ENCODE peak calls at places on chromosome 19, in nine cellular contexts. One of them, this sample, is unnamed.

GRCh38 chr19:51824603-51825002 is 29.6 kb downstream of the FPR3 start:
- DNase-seq in breast epithelium: no peak
- DNase-seq in prostate gland: no peak
- DNase-seq in GM12891: no peak
- DNase-seq in GM12892: no peak
- DNase-seq in stomach: no peak
- DNase-seq in sigmoid colon: no peak
- DNase-seq in GM23338: no peak
- DNase-seq in HCT116: no peak
- DNase-seq in this sample: no peak

GRCh38 chr19:36245210-36246005 is 30.5 kb downstream of the ZNF146 start:
- DNase-seq in breast epithelium: no peak
- DNase-seq in prostate gland: no peak
- DNase-seq in GM12891: no peak
- DNase-seq in GM12892: no peak
- DNase-seq in stomach: no peak
- DNase-seq in sigmoid colon: no peak
- DNase-seq in GM23338: peak; percentile 97
- DNase-seq in HCT116: no peak
- DNase-seq in this sample: no peak

GRCh38 chr19:5804516-5805464 is at the start of gene NRTN:
- DNase-seq in breast epithelium: no peak
- DNase-seq in prostate gland: no peak
- DNase-seq in GM12891: peak; percentile 68
- DNase-seq in GM12892: peak; percentile 70
- DNase-seq in stomach: peak; percentile 69
- DNase-seq in sigmoid colon: peak; percentile 71
- DNase-seq in GM23338: peak; percentile 75
- DNase-seq in HCT116: no peak
- DNase-seq in this sample: peak; percentile 67

GRCh38 chr19:10219678-10220077 is 11.5 kb downstream of the S1PR2 start:
- DNase-seq in breast epithelium: no peak
- DNase-seq in prostate gland: no peak
- DNase-seq in GM12891: no peak
- DNase-seq in GM12892: peak; percentile 48
- DNase-seq in stomach: no peak
- DNase-seq in sigmoid colon: no peak
- DNase-seq in GM23338: peak; percentile 87
- DNase-seq in HCT116: no peak
- DNase-seq in this sample: no peak

GRCh38 chr19:46718157-46718933 is 1.4 kb upstream of the PRKD2 start:
- DNase-seq in breast epithelium: no peak
- DNase-seq in prostate gland: no peak
- DNase-seq in GM12891: peak; percentile 68
- DNase-seq in GM12892: peak; percentile 71
- DNase-seq in stomach: peak; percentile 45
- DNase-seq in sigmoid colon: no peak
- DNase-seq in GM23338: peak; percentile 73
- DNase-seq in HCT116: no peak
- DNase-seq in this sample: peak; percentile 76

GRCh38 chr19:50794074-50794777 is 4.0 kb downstream of the ACP4 start:
- DNase-seq in breast epithelium: no peak
- DNase-seq in prostate gland: peak; percentile 31
- DNase-seq in GM12891: peak; percentile 69
- DNase-seq in GM12892: peak; percentile 63
- DNase-seq in stomach: no peak
- DNase-seq in sigmoid colon: no peak
- DNase-seq in GM23338: no peak
- DNase-seq in HCT116: no peak
- DNase-seq in this sample: peak; percentile 38

GRCh38 chr19:19167612-19168011 is 2.5 kb downstream of the MEF2B start:
- DNase-seq in breast epithelium: no peak
- DNase-seq in prostate gland: no peak
- DNase-seq in GM12891: no peak
- DNase-seq in GM12892: no peak
- DNase-seq in stomach: no peak
- DNase-seq in sigmoid colon: no peak
- DNase-seq in GM23338: no peak
- DNase-seq in HCT116: no peak
- DNase-seq in this sample: no peak

GRCh38 chr19:48975947-48976847 is 11.1 kb downstream of the FTL start:
- DNase-seq in breast epithelium: no peak
- DNase-seq in prostate gland: no peak
- DNase-seq in GM12891: no peak
- DNase-seq in GM12892: no peak
- DNase-seq in stomach: no peak
- DNase-seq in sigmoid colon: no peak
- DNase-seq in GM23338: peak; percentile 93
- DNase-seq in HCT116: no peak
- DNase-seq in this sample: no peak

GRCh38 chr19:52188822-52189744 is 769 bp upstream of the PPP2R1A start:
- DNase-seq in breast epithelium: peak; percentile 87
- DNase-seq in prostate gland: peak; percentile 70
- DNase-seq in GM12891: no peak
- DNase-seq in GM12892: no peak
- DNase-seq in stomach: no peak
- DNase-seq in sigmoid colon: peak; percentile 93
- DNase-seq in GM23338: peak; percentile 66
- DNase-seq in HCT116: no peak
- DNase-seq in this sample: no peak

GRCh38 chr19:16200038-16200775 is 2.5 kb downstream of the AP1M1 start:
- DNase-seq in breast epithelium: no peak
- DNase-seq in prostate gland: no peak
- DNase-seq in GM12891: no peak
- DNase-seq in GM12892: no peak
- DNase-seq in stomach: no peak
- DNase-seq in sigmoid colon: peak; percentile 78
- DNase-seq in GM23338: peak; percentile 21
- DNase-seq in HCT116: no peak
- DNase-seq in this sample: no peak

GRCh38 chr19:45878043-45878794 is 7.7 kb downstream of the IRF2BP1 start:
- DNase-seq in breast epithelium: peak; percentile 82
- DNase-seq in prostate gland: peak; percentile 51
- DNase-seq in GM12891: no peak
- DNase-seq in GM12892: no peak
- DNase-seq in stomach: peak; percentile 93
- DNase-seq in sigmoid colon: no peak
- DNase-seq in GM23338: no peak
- DNase-seq in HCT116: no peak
- DNase-seq in this sample: peak; percentile 81

GRCh38 chr19:49984491-49984890 is 23.5 kb upstream of the SIGLEC11 start:
- DNase-seq in breast epithelium: no peak
- DNase-seq in prostate gland: no peak
- DNase-seq in GM12891: no peak
- DNase-seq in GM12892: no peak
- DNase-seq in stomach: no peak
- DNase-seq in sigmoid colon: no peak
- DNase-seq in GM23338: no peak
- DNase-seq in HCT116: no peak
- DNase-seq in this sample: no peak

GRCh38 chr19:33263325-33264023 is 37.8 kb upstream of the SLC7A10 start:
- DNase-seq in breast epithelium: no peak
- DNase-seq in prostate gland: no peak
- DNase-seq in GM12891: no peak
- DNase-seq in GM12892: no peak
- DNase-seq in stomach: no peak
- DNase-seq in sigmoid colon: no peak
- DNase-seq in GM23338: no peak
- DNase-seq in HCT116: no peak
- DNase-seq in this sample: no peak

GRCh38 chr19:3196064-3196932 is 10.6 kb downstream of the NCLN start:
- DNase-seq in breast epithelium: no peak
- DNase-seq in prostate gland: no peak
- DNase-seq in GM12891: no peak
- DNase-seq in GM12892: no peak
- DNase-seq in stomach: no peak
- DNase-seq in sigmoid colon: no peak
- DNase-seq in GM23338: no peak
- DNase-seq in HCT116: no peak
- DNase-seq in this sample: no peak

GRCh38 chr19:19645233-19645870 is 1.9 kb upstream of the GMIP start:
- DNase-seq in breast epithelium: no peak
- DNase-seq in prostate gland: no peak
- DNase-seq in GM12891: no peak
- DNase-seq in GM12892: no peak
- DNase-seq in stomach: no peak
- DNase-seq in sigmoid colon: no peak
- DNase-seq in GM23338: no peak
- DNase-seq in HCT116: no peak
- DNase-seq in this sample: no peak

GRCh38 chr19:13163609-13164364 is 13.6 kb downstream of the IER2 start:
- DNase-seq in breast epithelium: peak; percentile 76
- DNase-seq in prostate gland: peak; percentile 40
- DNase-seq in GM12891: no peak
- DNase-seq in GM12892: no peak
- DNase-seq in stomach: peak; percentile 76
- DNase-seq in sigmoid colon: peak; percentile 90
- DNase-seq in GM23338: peak; percentile 90
- DNase-seq in HCT116: no peak
- DNase-seq in this sample: peak; percentile 80
- TF ChIP-seq POLR2AphosphoS5 in breast epithelium: peak; percentile 54
- TF ChIP-seq POLR2AphosphoS5 in prostate gland: peak; percentile 11
- TF ChIP-seq POLR2AphosphoS5 in GM12891: no peak
- TF ChIP-seq POLR2AphosphoS5 in GM12892: no peak
- TF ChIP-seq POLR2AphosphoS5 in stomach: peak; percentile 69
- TF ChIP-seq POLR2AphosphoS5 in sigmoid colon: no peak
- TF ChIP-seq POLR2AphosphoS5 in GM23338: peak; percentile 58
- TF ChIP-seq POLR2AphosphoS5 in HCT116: peak; percentile 35
- TF ChIP-seq POLR2AphosphoS5 in this sample: peak; percentile 47

GRCh38 chr19:13839193-13839937 is 37.6 kb upstream of the NANOS3 start:
- DNase-seq in breast epithelium: peak; percentile 86
- DNase-seq in prostate gland: peak; percentile 77
- DNase-seq in GM12891: peak; percentile 76
- DNase-seq in GM12892: peak; percentile 81
- DNase-seq in stomach: peak; percentile 89
- DNase-seq in sigmoid colon: peak; percentile 95
- DNase-seq in GM23338: peak; percentile 78
- DNase-seq in HCT116: no peak
- DNase-seq in this sample: peak; percentile 88
- TF ChIP-seq POLR2AphosphoS5 in breast epithelium: peak; percentile 78
- TF ChIP-seq POLR2AphosphoS5 in prostate gland: no peak
- TF ChIP-seq POLR2AphosphoS5 in GM12891: peak; percentile 70
- TF ChIP-seq POLR2AphosphoS5 in GM12892: peak; percentile 81
- TF ChIP-seq POLR2AphosphoS5 in stomach: peak; percentile 87
- TF ChIP-seq POLR2AphosphoS5 in sigmoid colon: peak; percentile 68
- TF ChIP-seq POLR2AphosphoS5 in GM23338: no peak
- TF ChIP-seq POLR2AphosphoS5 in HCT116: peak; percentile 27
- TF ChIP-seq POLR2AphosphoS5 in this sample: peak; percentile 80

GRCh38 chr19:58328999-58329398 is 2.2 kb downstream of the ZSCAN22 start:
- DNase-seq in breast epithelium: no peak
- DNase-seq in prostate gland: no peak
- DNase-seq in GM12891: no peak
- DNase-seq in GM12892: no peak
- DNase-seq in stomach: no peak
- DNase-seq in sigmoid colon: no peak
- DNase-seq in GM23338: peak; percentile 83
- DNase-seq in HCT116: no peak
- DNase-seq in this sample: no peak

GRCh38 chr19:58330458-58330857 is 3.7 kb downstream of the ZSCAN22 start:
- DNase-seq in breast epithelium: no peak
- DNase-seq in prostate gland: no peak
- DNase-seq in GM12891: no peak
- DNase-seq in GM12892: no peak
- DNase-seq in stomach: peak; percentile 31
- DNase-seq in sigmoid colon: no peak
- DNase-seq in GM23338: peak; percentile 30
- DNase-seq in HCT116: no peak
- DNase-seq in this sample: no peak

GRCh38 chr19:58326914-58327726 is at the start of gene ZSCAN22:
- DNase-seq in breast epithelium: peak; percentile 94
- DNase-seq in prostate gland: peak; percentile 97
- DNase-seq in GM12891: peak; percentile 96
- DNase-seq in GM12892: peak; percentile 95
- DNase-seq in stomach: peak; percentile 97
- DNase-seq in sigmoid colon: peak; percentile 98
- DNase-seq in GM23338: peak; percentile 99
- DNase-seq in HCT116: peak; percentile 94
- DNase-seq in this sample: peak; percentile 97

GRCh38 chr19:58325623-58326022 is 1.2 kb upstream of the ZSCAN22 start:
- DNase-seq in breast epithelium: no peak
- DNase-seq in prostate gland: no peak
- DNase-seq in GM12891: no peak
- DNase-seq in GM12892: no peak
- DNase-seq in stomach: no peak
- DNase-seq in sigmoid colon: no peak
- DNase-seq in GM23338: no peak
- DNase-seq in HCT116: no peak
- DNase-seq in this sample: no peak

DNA sequence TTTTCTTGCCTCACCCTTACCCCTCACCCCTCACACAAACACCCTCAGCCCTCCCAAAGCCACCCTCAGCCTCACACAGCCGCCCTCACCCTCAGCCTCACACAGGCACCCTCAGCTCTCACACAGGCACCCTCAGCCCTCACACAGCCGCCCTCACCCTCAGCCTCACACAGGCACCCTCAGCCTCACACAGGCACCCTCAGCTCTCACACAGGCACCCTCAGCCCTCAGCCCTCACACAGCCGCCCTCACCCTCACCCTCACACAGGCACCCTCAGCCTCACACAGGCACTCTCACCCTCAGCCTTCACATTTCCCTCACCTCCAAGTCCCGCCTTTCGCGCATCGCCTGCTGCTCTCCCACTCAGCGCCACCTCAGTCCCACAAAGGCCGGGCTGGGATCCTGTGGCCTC is 287 bp upstream of the ZSCAN22 start:
- DNase-seq in breast epithelium: no peak
- DNase-seq in prostate gland: no peak
- DNase-seq in GM12891: no peak
- DNase-seq in GM12892: no peak
- DNase-seq in stomach: no peak
- DNase-seq in sigmoid colon: no peak
- DNase-seq in GM23338: no peak
- DNase-seq in HCT116: no peak
- DNase-seq in this sample: no peak
- TF ChIP-seq POLR2AphosphoS5 in breast epithelium: no peak
- TF ChIP-seq POLR2AphosphoS5 in prostate gland: no peak
- TF ChIP-seq POLR2AphosphoS5 in GM12891: no peak
- TF ChIP-seq POLR2AphosphoS5 in GM12892: no peak
- TF ChIP-seq POLR2AphosphoS5 in stomach: no peak
- TF ChIP-seq POLR2AphosphoS5 in sigmoid colon: no peak
- TF ChIP-seq POLR2AphosphoS5 in GM23338: peak; percentile 89
- TF ChIP-seq POLR2AphosphoS5 in HCT116: no peak
- TF ChIP-seq POLR2AphosphoS5 in this sample: no peak

DNA sequence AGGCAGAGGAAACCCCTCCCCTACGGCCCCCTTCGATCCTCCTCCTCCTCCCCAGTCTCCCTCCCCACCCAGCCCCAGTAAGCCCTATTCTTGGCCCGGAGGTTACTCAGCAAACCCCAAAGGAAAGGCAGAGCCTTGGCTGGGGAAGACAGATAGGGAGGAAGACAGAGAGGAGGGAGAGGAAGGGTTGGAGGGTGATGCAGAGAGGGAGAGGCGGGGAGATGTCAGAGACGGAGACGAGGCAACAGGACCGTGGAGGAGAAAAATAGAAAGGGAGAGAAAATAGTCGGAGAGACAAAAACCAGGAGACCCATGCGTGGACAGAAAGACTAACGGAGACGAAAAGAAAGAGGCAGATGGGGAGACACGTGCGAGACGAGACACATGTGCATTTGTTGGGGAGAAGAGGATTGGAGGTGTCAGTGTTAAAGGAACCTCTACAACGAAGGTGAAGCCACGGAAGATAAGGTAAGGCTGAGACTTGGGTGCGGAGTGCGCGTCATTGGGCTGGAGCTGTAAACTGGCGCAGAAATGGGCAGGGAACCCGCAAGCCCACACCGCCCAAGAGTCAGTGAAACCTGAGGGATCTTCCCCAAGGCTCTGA is 2.9 kb downstream of the TGFB1 start:
- DNase-seq in breast epithelium: no peak
- DNase-seq in prostate gland: no peak
- DNase-seq in GM12891: no peak
- DNase-seq in GM12892: no peak
- DNase-seq in stomach: no peak
- DNase-seq in sigmoid colon: no peak
- DNase-seq in GM23338: peak; percentile 26
- DNase-seq in HCT116: no peak
- DNase-seq in this sample: no peak
- TF ChIP-seq POLR2AphosphoS5 in breast epithelium: no peak
- TF ChIP-seq POLR2AphosphoS5 in prostate gland: no peak
- TF ChIP-seq POLR2AphosphoS5 in GM12891: no peak
- TF ChIP-seq POLR2AphosphoS5 in GM12892: no peak
- TF ChIP-seq POLR2AphosphoS5 in stomach: no peak
- TF ChIP-seq POLR2AphosphoS5 in sigmoid colon: no peak
- TF ChIP-seq POLR2AphosphoS5 in GM23338: no peak
- TF ChIP-seq POLR2AphosphoS5 in HCT116: no peak
- TF ChIP-seq POLR2AphosphoS5 in this sample: no peak